ENCODE peak calls at places on chromosomes 16 and 17, in five cellular contexts. P is HepG2, M is H1, T is K562, O is GM12878. F is an unnamed sample.

GRCh38 chr17:30379303-30380105 is 777 bp downstream of the CPD start:
- DNase-seq in T (peak; percentile 28), P (no peak), O (no peak), M (peak; percentile 62), F (peak; percentile 71)

GRCh38 chr17:58052951-58053715 is 30.1 kb upstream of the DYNLL2 start:
- DNase-seq in M (no peak), T (no peak), P (no peak), O (no peak), F (no peak)

GRCh38 chr16:83715217-83715920 is 92.4 kb upstream of the HSBP1 start:
- DNase-seq in M (no peak), P (no peak), T (no peak), O (no peak), F (no peak)

GRCh38 chr17:69723741-69724140 is 309.2 kb downstream of the MAP2K6 start:
- DNase-seq in M (no peak), P (no peak), O (no peak), T (peak; percentile 0), F (no peak)

GRCh38 chr16:69397821-69398521 is 12.2 kb upstream of the TERF2 start:
- DNase-seq in T (peak; percentile 62), P (peak; percentile 87), O (peak; percentile 19), M (peak; percentile 64), F (peak; percentile 61)

GRCh38 chr17:2011421-2012371 is 13.4 kb downstream of the RTN4RL1 start:
- DNase-seq in P (no peak), T (no peak), O (no peak), M (no peak), F (no peak)

GRCh38 chr16:2981899-2982250 is 1.6 kb upstream of the PKMYT1 start:
- DNase-seq in O (no peak), M (no peak), P (no peak), T (peak; percentile 69), F (no peak)

GRCh38 chr16:12900599-12901203 is 697 bp upstream of the SHISA9 start:
- DNase-seq in T (no peak), O (no peak), M (peak; percentile 57), P (no peak), F (peak; percentile 14)

GRCh38 chr17:41885733-41886132 is 20.5 kb upstream of the KLHL11 start:
- DNase-seq in T (peak; percentile 30), P (no peak), O (no peak), M (no peak), F (peak; percentile 50)

GRCh38 chr17:74757502-74757901 is 9.1 kb downstream of the NHERF1 start:
- DNase-seq in M (no peak), O (no peak), P (no peak), T (no peak), F (peak; percentile 63)

GRCh38 chr16:2829501-2830354 is at the start of gene ZG16B:
- DNase-seq in P (peak; percentile 51), T (no peak), M (no peak), O (no peak), F (peak; percentile 64)

GRCh38 chr16:1781758-1782407 is 488 bp downstream of the SPSB3 start:
- DNase-seq in P (no peak), T (peak; percentile 35), O (no peak), M (peak; percentile 56), F (peak; percentile 70)

GRCh38 chr17:47277921-47278320 is 24.3 kb downstream of the ITGB3 start:
- DNase-seq in M (no peak), O (no peak), P (no peak), T (no peak), F (no peak)

GRCh38 chr16:65770752-65771151 is 595.7 kb upstream of the CDH5 start:
- DNase-seq in P (no peak), T (no peak), O (no peak), M (no peak), F (no peak)

GRCh38 chr17:36934759-36935630 is 2.3 kb upstream of the LHX1 start:
- DNase-seq in M (peak; percentile 85), O (no peak), T (peak; percentile 43), P (no peak), F (peak; percentile 84)

GRCh38 chr16:52773026-52773425 is 226.1 kb upstream of the TOX3 start:
- DNase-seq in T (no peak), O (no peak), M (no peak), P (no peak), F (no peak)

GRCh38 chr17:63387941-63388340 is 58.2 kb downstream of the CYB561 start:
- DNase-seq in O (no peak), T (no peak), M (no peak), P (no peak), F (no peak)

GRCh38 chr16:83992624-83993023 is 24.6 kb downstream of the NECAB2 start:
- DNase-seq in M (no peak), P (no peak), O (no peak), T (no peak), F (no peak)

GRCh38 chr16:2979669-2980226 is 498 bp downstream of the PKMYT1 start:
- DNase-seq in T (peak; percentile 76), M (no peak), O (no peak), P (no peak), F (peak; percentile 67)

GRCh38 chr17:7355053-7355452 is at the start of gene TMEM95:
- DNase-seq in P (no peak), O (no peak), M (no peak), T (no peak), F (no peak)

GRCh38 chr17:14730821-14731220 is 429.9 kb downstream of the HS3ST3B1 start:
- DNase-seq in T (no peak), P (no peak), O (no peak), M (no peak), F (no peak)

GRCh38 chr16:27780468-27781194 is 230.7 kb downstream of the KATNIP start:
- DNase-seq in T (no peak), O (no peak), M (no peak), P (no peak), F (no peak)

GRCh38 chr16:57472665-57473060 is 10.2 kb downstream of the POLR2C start:
- DNase-seq in M (peak; percentile 58), P (no peak), T (no peak), O (no peak), F (peak; percentile 81)

GRCh38 chr17:1737531-1738291 is 5.0 kb upstream of the SERPINF2 start:
- DNase-seq in O (no peak), T (no peak), P (no peak), M (no peak), F (no peak)

GRCh38 chr16:81926036-81926435 is 85.2 kb downstream of the SDR42E1 start:
- DNase-seq in P (no peak), O (no peak), M (no peak), T (no peak), F (no peak)

GRCh38 chr17:73827627-73828241 is 183.5 kb upstream of the SDK2 start:
- DNase-seq in P (peak; percentile 24), T (no peak), M (no peak), O (no peak), F (no peak)

GRCh38 chr17:48883171-48883570 is 9.4 kb upstream of the ATP5MC1 start:
- DNase-seq in P (no peak), T (no peak), M (no peak), O (no peak), F (no peak)

GRCh38 chr17:47276868-47277267 is 23.2 kb downstream of the ITGB3 start:
- DNase-seq in T (peak; percentile 26), O (no peak), M (no peak), P (peak; percentile 56), F (no peak)

GRCh38 chr16:67162439-67163163 is 1.9 kb upstream of the HSF4 start:
- DNase-seq in O (no peak), P (no peak), T (no peak), M (peak; percentile 71), F (no peak)

GRCh38 chr16:67163903-67164558 is 514 bp upstream of the HSF4 start:
- DNase-seq in P (no peak), M (peak; percentile 72), T (no peak), O (no peak), F (peak; percentile 77)

GRCh38 chr16:67164599-67165061 is at the start of gene HSF4:
- DNase-seq in O (no peak), T (peak; percentile 86), P (peak; percentile 52), M (peak; percentile 64), F (peak; percentile 81)

GRCh38 chr16:67161595-67162058 is 1.9 kb downstream of the FBXL8 start:
- DNase-seq in T (no peak), M (peak; percentile 53), O (no peak), P (no peak), F (no peak)

GRCh38 chr16:67163164-67163902 is 1.2 kb upstream of the HSF4 start:
- DNase-seq in P (no peak), M (peak; percentile 73), O (no peak), T (no peak), F (peak; percentile 83)
- TF ChIP-seq EP300 in P (no peak), M (no peak), O (no peak), T (no peak), F (no peak)

DNA sequence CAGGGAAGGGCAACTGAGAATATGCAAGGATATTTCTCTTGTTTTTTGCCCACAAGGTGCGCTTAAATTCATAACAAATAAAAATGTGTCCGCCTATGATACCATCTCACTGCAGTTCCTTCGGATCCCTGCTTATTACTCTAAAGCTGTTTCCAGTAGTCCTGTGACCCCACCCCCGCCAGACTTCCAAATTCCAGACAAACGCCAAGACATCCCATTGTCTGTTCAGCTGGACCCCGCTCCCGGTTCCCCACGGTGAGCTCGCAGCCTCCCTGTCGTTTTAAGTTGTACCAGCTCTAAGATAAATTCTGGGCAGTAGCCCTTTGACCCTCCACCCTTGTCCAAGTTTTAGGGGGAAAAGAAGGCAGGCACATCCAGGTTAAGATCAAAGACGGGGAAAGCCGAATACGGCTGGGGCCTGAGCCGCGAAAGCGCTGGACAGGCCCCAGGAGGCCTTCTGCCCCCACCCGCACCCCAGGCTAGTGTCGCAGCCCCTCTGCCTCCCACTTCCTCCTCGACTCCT is 614 bp downstream of the ARL6IP1 start:
- DNase-seq in P (no peak), M (no peak), T (peak; percentile 29), O (no peak), F (no peak)
- TF ChIP-seq YY1 in P (no peak), M (no peak), T (no peak), O (no peak), F (no peak)

DNA sequence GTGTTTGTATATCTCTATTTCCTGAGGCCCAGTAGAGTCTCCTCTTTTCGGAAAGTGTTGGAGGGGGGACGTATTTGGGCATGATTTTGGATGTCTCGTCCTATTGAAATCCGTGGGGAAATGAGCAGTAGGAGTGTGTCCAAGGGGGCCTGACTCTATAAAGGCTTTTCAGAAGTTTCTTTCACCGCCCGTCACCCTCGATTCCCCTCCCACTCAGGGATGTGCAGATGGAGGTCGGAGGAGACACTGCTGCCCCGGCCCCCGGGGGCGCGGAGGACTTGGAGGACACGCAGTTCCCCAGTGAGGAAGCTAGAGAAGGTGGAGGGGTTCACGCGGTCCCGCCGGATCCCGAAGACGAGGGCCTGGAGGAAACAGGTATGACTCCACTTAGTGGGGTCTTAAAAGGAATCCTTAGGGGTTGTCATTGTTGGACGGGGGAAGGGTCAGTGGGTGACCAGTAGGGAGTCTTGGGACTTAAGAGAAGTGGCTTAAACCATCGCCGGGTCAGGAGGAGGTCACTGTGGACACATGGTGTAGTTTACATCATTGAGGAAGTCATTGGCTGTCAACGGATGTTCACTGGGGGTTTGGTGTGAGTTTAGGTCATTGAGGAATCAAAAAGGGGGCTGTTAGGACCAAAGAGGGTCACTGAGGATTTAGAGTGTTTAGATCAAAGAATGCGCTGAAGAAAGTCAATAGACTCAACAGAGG is 424 bp downstream of the MON1B start:
- DNase-seq in P (no peak), O (no peak), M (no peak), T (peak; percentile 65), F (peak; percentile 48)
- TF ChIP-seq EP300 in P (no peak), O (no peak), M (no peak), T (no peak), F (no peak)

DNA sequence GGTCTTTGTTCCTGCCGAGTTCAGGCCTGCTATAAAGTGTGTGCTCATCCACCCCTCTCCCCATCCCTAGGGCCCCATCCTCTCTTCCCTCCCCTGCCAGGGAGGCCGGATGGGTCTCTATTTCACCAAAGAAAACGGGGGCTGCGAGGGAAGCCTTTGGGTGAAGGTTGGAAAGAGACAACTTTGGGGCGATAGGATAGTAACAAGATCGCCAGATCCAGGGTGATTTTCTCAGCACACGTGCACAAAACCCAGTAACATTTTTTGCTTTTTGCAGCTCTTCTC is 7.0 kb downstream of the CCR7 start:
- DNase-seq in O (no peak), M (no peak), T (no peak), P (no peak), F (no peak)
- TF ChIP-seq YY1 in O (no peak), M (no peak), T (no peak), P (no peak), F (no peak)